ENCODE peak calls at places on chromosomes 3 and 15, in ten cellular contexts. One of them, this sample, is unnamed. For H3K36me3, the result is how much of the 10 kb centered on the place peaks cover.

GRCh38 chr3:135694142-135694541 is 271.4 kb upstream of the PPP2R3A start:
- DNase-seq in psoas muscle: no peak
- DNase-seq in aorta: no peak
- DNase-seq in brain microvascular endothelial cell: no peak
- DNase-seq in GM06990: no peak
- DNase-seq in mucosa of descending colon: no peak
- DNase-seq in tibial nerve: no peak
- DNase-seq in body of pancreas: no peak
- DNase-seq in CD4-positive, alpha-beta memory T cell: no peak
- DNase-seq in heart right ventricle: no peak
- DNase-seq in this sample: no peak

GRCh38 chr3:140206196-140207040 is 271.4 kb downstream of the CLSTN2 start:
- DNase-seq in aorta: no peak
- DNase-seq in heart right ventricle: no peak
- DNase-seq in psoas muscle: no peak
- DNase-seq in GM06990: no peak
- DNase-seq in mucosa of descending colon: no peak
- DNase-seq in body of pancreas: no peak
- DNase-seq in tibial nerve: no peak
- DNase-seq in brain microvascular endothelial cell: peak
- DNase-seq in CD4-positive, alpha-beta memory T cell: no peak
- DNase-seq in this sample: peak

GRCh38 chr3:168360993-168361392 is 265.3 kb upstream of the GOLIM4 start:
- DNase-seq in aorta: no peak
- DNase-seq in tibial nerve: no peak
- DNase-seq in GM06990: no peak
- DNase-seq in heart right ventricle: no peak
- DNase-seq in body of pancreas: no peak
- DNase-seq in mucosa of descending colon: no peak
- DNase-seq in psoas muscle: no peak
- DNase-seq in brain microvascular endothelial cell: no peak
- DNase-seq in CD4-positive, alpha-beta memory T cell: no peak
- DNase-seq in this sample: no peak

GRCh38 chr3:187591051-187591450 is 79.1 kb downstream of the SST start:
- DNase-seq in brain microvascular endothelial cell: no peak
- DNase-seq in mucosa of descending colon: no peak
- DNase-seq in psoas muscle: no peak
- DNase-seq in GM06990: no peak
- DNase-seq in CD4-positive, alpha-beta memory T cell: no peak
- DNase-seq in aorta: no peak
- DNase-seq in body of pancreas: no peak
- DNase-seq in heart right ventricle: no peak
- DNase-seq in tibial nerve: no peak
- DNase-seq in this sample: peak

GRCh38 chr3:136860541-136860940 is 1.5 kb upstream of the NCK1 start:
- DNase-seq in psoas muscle: no peak
- DNase-seq in GM06990: no peak
- DNase-seq in body of pancreas: no peak
- DNase-seq in mucosa of descending colon: no peak
- DNase-seq in aorta: no peak
- DNase-seq in tibial nerve: no peak
- DNase-seq in CD4-positive, alpha-beta memory T cell: no peak
- DNase-seq in brain microvascular endothelial cell: no peak
- DNase-seq in heart right ventricle: no peak
- DNase-seq in this sample: peak

GRCh38 chr15:95799286-95800187 is 531.0 kb upstream of the NR2F2 start:
- DNase-seq in heart right ventricle: no peak
- DNase-seq in aorta: no peak
- DNase-seq in brain microvascular endothelial cell: peak
- DNase-seq in body of pancreas: no peak
- DNase-seq in GM06990: no peak
- DNase-seq in tibial nerve: no peak
- DNase-seq in mucosa of descending colon: no peak
- DNase-seq in psoas muscle: no peak
- DNase-seq in CD4-positive, alpha-beta memory T cell: no peak
- DNase-seq in this sample: no peak

GRCh38 chr15:90603893-90604292 is 74.2 kb downstream of the CRTC3 start:
- DNase-seq in mucosa of descending colon: peak
- DNase-seq in psoas muscle: no peak
- DNase-seq in body of pancreas: peak
- DNase-seq in tibial nerve: no peak
- DNase-seq in aorta: peak
- DNase-seq in GM06990: no peak
- DNase-seq in brain microvascular endothelial cell: peak
- DNase-seq in heart right ventricle: peak
- DNase-seq in CD4-positive, alpha-beta memory T cell: peak
- DNase-seq in this sample: peak

GRCh38 chr15:80568876-80569605 is 126.1 kb upstream of the ABHD17C start:
- DNase-seq in heart right ventricle: no peak
- DNase-seq in body of pancreas: no peak
- DNase-seq in tibial nerve: no peak
- DNase-seq in psoas muscle: no peak
- DNase-seq in aorta: no peak
- DNase-seq in CD4-positive, alpha-beta memory T cell: no peak
- DNase-seq in GM06990: no peak
- DNase-seq in mucosa of descending colon: no peak
- DNase-seq in brain microvascular endothelial cell: no peak
- DNase-seq in this sample: peak

GRCh38 chr3:196604548-196604947 is 34.9 kb upstream of the NRROS start:
- DNase-seq in psoas muscle: no peak
- DNase-seq in tibial nerve: no peak
- DNase-seq in brain microvascular endothelial cell: no peak
- DNase-seq in body of pancreas: no peak
- DNase-seq in CD4-positive, alpha-beta memory T cell: peak
- DNase-seq in aorta: no peak
- DNase-seq in heart right ventricle: no peak
- DNase-seq in GM06990: no peak
- DNase-seq in mucosa of descending colon: no peak
- DNase-seq in this sample: no peak

GRCh38 chr3:120615863-120616599 is 19.9 kb downstream of the NDUFB4 start:
- DNase-seq in mucosa of descending colon: peak
- DNase-seq in body of pancreas: no peak
- DNase-seq in CD4-positive, alpha-beta memory T cell: no peak
- DNase-seq in GM06990: no peak
- DNase-seq in psoas muscle: peak
- DNase-seq in brain microvascular endothelial cell: peak
- DNase-seq in aorta: peak
- DNase-seq in tibial nerve: no peak
- DNase-seq in heart right ventricle: peak
- DNase-seq in this sample: no peak

GRCh38 chr3:13702226-13702820 is 153.4 kb downstream of the FBLN2 start:
- DNase-seq in mucosa of descending colon: no peak
- DNase-seq in GM06990: no peak
- DNase-seq in heart right ventricle: no peak
- DNase-seq in psoas muscle: no peak
- DNase-seq in brain microvascular endothelial cell: no peak
- DNase-seq in CD4-positive, alpha-beta memory T cell: no peak
- DNase-seq in aorta: peak
- DNase-seq in tibial nerve: no peak
- DNase-seq in body of pancreas: no peak
- DNase-seq in this sample: no peak

GRCh38 chr15:94478763-94479162 is 247.4 kb downstream of the MCTP2 start:
- DNase-seq in GM06990: no peak
- DNase-seq in psoas muscle: no peak
- DNase-seq in CD4-positive, alpha-beta memory T cell: no peak
- DNase-seq in tibial nerve: no peak
- DNase-seq in heart right ventricle: no peak
- DNase-seq in aorta: no peak
- DNase-seq in mucosa of descending colon: no peak
- DNase-seq in brain microvascular endothelial cell: no peak
- DNase-seq in body of pancreas: no peak
- DNase-seq in this sample: no peak

GRCh38 chr3:186483611-186484340 is 60.4 kb downstream of the CRYGS start:
- DNase-seq in heart right ventricle: no peak
- DNase-seq in psoas muscle: no peak
- DNase-seq in brain microvascular endothelial cell: no peak
- DNase-seq in aorta: no peak
- DNase-seq in GM06990: no peak
- DNase-seq in body of pancreas: peak
- DNase-seq in mucosa of descending colon: no peak
- DNase-seq in CD4-positive, alpha-beta memory T cell: no peak
- DNase-seq in tibial nerve: no peak
- DNase-seq in this sample: no peak

GRCh38 chr15:76346666-76347506 is 10.3 kb downstream of the ISL2 start:
- DNase-seq in tibial nerve: no peak
- DNase-seq in CD4-positive, alpha-beta memory T cell: no peak
- DNase-seq in GM06990: no peak
- DNase-seq in psoas muscle: no peak
- DNase-seq in brain microvascular endothelial cell: no peak
- DNase-seq in body of pancreas: no peak
- DNase-seq in aorta: no peak
- DNase-seq in heart right ventricle: no peak
- DNase-seq in mucosa of descending colon: peak
- DNase-seq in this sample: peak

DNA sequence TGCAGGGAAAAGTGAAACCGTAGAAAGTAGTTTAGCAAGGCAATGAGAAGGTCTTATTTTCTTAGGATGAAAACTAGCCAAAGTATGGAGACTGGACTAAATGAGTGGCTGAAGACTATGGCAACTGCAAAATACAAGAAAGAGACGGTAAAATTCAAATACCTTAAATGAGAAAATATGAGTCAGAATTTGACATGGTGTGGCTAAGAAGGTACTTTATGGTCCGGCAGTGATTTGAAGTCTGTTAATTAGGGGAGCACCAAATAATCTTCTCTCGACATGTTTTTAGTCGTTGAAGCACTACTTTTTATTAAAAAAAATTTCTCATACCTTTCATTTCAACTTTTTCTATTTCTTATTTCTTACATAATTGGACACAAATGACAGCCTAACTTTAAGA is 12.8 kb upstream of the CMC1 start:
- DNase-seq in psoas muscle: no peak
- DNase-seq in brain microvascular endothelial cell: no peak
- DNase-seq in heart right ventricle: no peak
- DNase-seq in mucosa of descending colon: no peak
- DNase-seq in tibial nerve: no peak
- DNase-seq in GM06990: no peak
- DNase-seq in CD4-positive, alpha-beta memory T cell: no peak
- DNase-seq in body of pancreas: no peak
- DNase-seq in aorta: no peak
- DNase-seq in this sample: no peak
- H3K36me3 ChIP-seq in psoas muscle: under half
- H3K36me3 ChIP-seq in brain microvascular endothelial cell: under half
- H3K36me3 ChIP-seq in heart right ventricle: under half
- H3K36me3 ChIP-seq in mucosa of descending colon: under half
- H3K36me3 ChIP-seq in tibial nerve: under half
- H3K36me3 ChIP-seq in GM06990: under half
- H3K36me3 ChIP-seq in CD4-positive, alpha-beta memory T cell: under half
- H3K36me3 ChIP-seq in body of pancreas: under half
- H3K36me3 ChIP-seq in aorta: under half
- H3K36me3 ChIP-seq in this sample: under half

GRCh38 chr3:10000686-10001085 is 14.0 kb upstream of the EMC3 start:
- DNase-seq in CD4-positive, alpha-beta memory T cell: no peak
- DNase-seq in GM06990: no peak
- DNase-seq in psoas muscle: no peak
- DNase-seq in tibial nerve: no peak
- DNase-seq in aorta: no peak
- DNase-seq in heart right ventricle: no peak
- DNase-seq in mucosa of descending colon: no peak
- DNase-seq in body of pancreas: no peak
- DNase-seq in brain microvascular endothelial cell: no peak
- DNase-seq in this sample: no peak
- H3K36me3 ChIP-seq in CD4-positive, alpha-beta memory T cell: under half
- H3K36me3 ChIP-seq in GM06990: under half
- H3K36me3 ChIP-seq in psoas muscle: under half
- H3K36me3 ChIP-seq in tibial nerve: under half
- H3K36me3 ChIP-seq in aorta: under half
- H3K36me3 ChIP-seq in heart right ventricle: under half
- H3K36me3 ChIP-seq in mucosa of descending colon: under half
- H3K36me3 ChIP-seq in body of pancreas: under half
- H3K36me3 ChIP-seq in brain microvascular endothelial cell: under half
- H3K36me3 ChIP-seq in this sample: under half

GRCh38 chr15:42672444-42672843 is 64.5 kb downstream of the CDAN1 start:
- DNase-seq in tibial nerve: no peak
- DNase-seq in body of pancreas: no peak
- DNase-seq in CD4-positive, alpha-beta memory T cell: no peak
- DNase-seq in heart right ventricle: no peak
- DNase-seq in psoas muscle: no peak
- DNase-seq in aorta: no peak
- DNase-seq in mucosa of descending colon: no peak
- DNase-seq in GM06990: no peak
- DNase-seq in brain microvascular endothelial cell: no peak
- DNase-seq in this sample: no peak
- H3K36me3 ChIP-seq in tibial nerve: under half
- H3K36me3 ChIP-seq in body of pancreas: under half
- H3K36me3 ChIP-seq in CD4-positive, alpha-beta memory T cell: under half
- H3K36me3 ChIP-seq in heart right ventricle: under half
- H3K36me3 ChIP-seq in psoas muscle: under half
- H3K36me3 ChIP-seq in aorta: under half
- H3K36me3 ChIP-seq in mucosa of descending colon: under half
- H3K36me3 ChIP-seq in GM06990: under half
- H3K36me3 ChIP-seq in brain microvascular endothelial cell: under half
- H3K36me3 ChIP-seq in this sample: under half

DNA sequence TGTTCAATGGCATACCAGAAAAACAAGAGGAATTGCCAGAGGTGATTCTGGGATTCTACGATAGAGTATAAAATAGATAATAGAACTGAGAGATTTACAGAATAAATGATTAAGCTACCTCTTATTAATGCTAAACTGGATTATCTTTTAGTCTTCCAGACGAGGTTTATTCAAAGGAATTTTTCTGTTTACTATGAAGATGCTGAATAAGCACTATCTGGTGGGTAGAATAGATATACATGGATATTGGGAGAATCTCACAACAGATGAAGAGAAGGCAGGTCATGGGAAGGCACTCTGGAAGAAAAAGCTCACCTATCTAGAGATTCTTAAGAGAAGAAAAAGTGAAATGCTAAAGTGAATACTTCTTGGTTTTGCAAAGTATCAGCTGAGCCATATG is 11.2 kb downstream of the CIP2A start:
- DNase-seq in aorta: no peak
- DNase-seq in CD4-positive, alpha-beta memory T cell: no peak
- DNase-seq in psoas muscle: no peak
- DNase-seq in mucosa of descending colon: no peak
- DNase-seq in tibial nerve: no peak
- DNase-seq in body of pancreas: no peak
- DNase-seq in brain microvascular endothelial cell: no peak
- DNase-seq in heart right ventricle: no peak
- DNase-seq in GM06990: no peak
- DNase-seq in this sample: no peak
- H3K36me3 ChIP-seq in aorta: under half
- H3K36me3 ChIP-seq in CD4-positive, alpha-beta memory T cell: under half
- H3K36me3 ChIP-seq in psoas muscle: under half
- H3K36me3 ChIP-seq in mucosa of descending colon: under half
- H3K36me3 ChIP-seq in tibial nerve: under half
- H3K36me3 ChIP-seq in body of pancreas: under half
- H3K36me3 ChIP-seq in brain microvascular endothelial cell: under half
- H3K36me3 ChIP-seq in heart right ventricle: under half
- H3K36me3 ChIP-seq in GM06990: under half
- H3K36me3 ChIP-seq in this sample: under half

GRCh38 chr15:30929064-30929669 is 25.5 kb downstream of the FAN1 start:
- DNase-seq in aorta: no peak
- DNase-seq in GM06990: no peak
- DNase-seq in brain microvascular endothelial cell: no peak
- DNase-seq in tibial nerve: no peak
- DNase-seq in CD4-positive, alpha-beta memory T cell: no peak
- DNase-seq in body of pancreas: no peak
- DNase-seq in psoas muscle: no peak
- DNase-seq in mucosa of descending colon: no peak
- DNase-seq in heart right ventricle: no peak
- DNase-seq in this sample: no peak
- H3K36me3 ChIP-seq in aorta: under half
- H3K36me3 ChIP-seq in GM06990: under half
- H3K36me3 ChIP-seq in brain microvascular endothelial cell: under half
- H3K36me3 ChIP-seq in tibial nerve: under half
- H3K36me3 ChIP-seq in CD4-positive, alpha-beta memory T cell: under half
- H3K36me3 ChIP-seq in body of pancreas: under half
- H3K36me3 ChIP-seq in psoas muscle: under half
- H3K36me3 ChIP-seq in mucosa of descending colon: under half
- H3K36me3 ChIP-seq in heart right ventricle: under half
- H3K36me3 ChIP-seq in this sample: under half

GRCh38 chr3:48770187-48770502 is 53.1 kb upstream of the IP6K2 start:
- DNase-seq in GM06990: no peak
- DNase-seq in brain microvascular endothelial cell: no peak
- DNase-seq in mucosa of descending colon: no peak
- DNase-seq in tibial nerve: no peak
- DNase-seq in psoas muscle: no peak
- DNase-seq in body of pancreas: no peak
- DNase-seq in aorta: no peak
- DNase-seq in heart right ventricle: no peak
- DNase-seq in CD4-positive, alpha-beta memory T cell: no peak
- DNase-seq in this sample: peak
- H3K36me3 ChIP-seq in GM06990: under half
- H3K36me3 ChIP-seq in brain microvascular endothelial cell: under half
- H3K36me3 ChIP-seq in mucosa of descending colon: under half
- H3K36me3 ChIP-seq in tibial nerve: under half
- H3K36me3 ChIP-seq in psoas muscle: under half
- H3K36me3 ChIP-seq in body of pancreas: under half
- H3K36me3 ChIP-seq in aorta: under half
- H3K36me3 ChIP-seq in heart right ventricle: under half
- H3K36me3 ChIP-seq in CD4-positive, alpha-beta memory T cell: under half
- H3K36me3 ChIP-seq in this sample: under half